ENCODE peak calls at places on chromosomes 7 and 10, in six cellular contexts. One of them, this sample, is unnamed.

GRCh38 chr10:124356706-124357582 is 61.8 kb downstream of the OAT start:
- DNase-seq in A172: no peak
- DNase-seq in heart left ventricle: no peak
- DNase-seq in HT-29: no peak
- DNase-seq in T follicular helper cell: no peak
- DNase-seq in NCI-H226: no peak
- DNase-seq in this sample: no peak

GRCh38 chr10:111999205-111999914 is 184.2 kb downstream of the GPAM start:
- DNase-seq in A172: no peak
- DNase-seq in heart left ventricle: no peak
- DNase-seq in HT-29: no peak
- DNase-seq in T follicular helper cell: no peak
- DNase-seq in NCI-H226: no peak
- DNase-seq in this sample: no peak

GRCh38 chr10:34384363-34384762 is 430.7 kb downstream of the PARD3 start:
- DNase-seq in A172: no peak
- DNase-seq in heart left ventricle: no peak
- DNase-seq in HT-29: no peak
- DNase-seq in T follicular helper cell: no peak
- DNase-seq in NCI-H226: no peak
- DNase-seq in this sample: no peak

GRCh38 chr7:157021893-157022680 is 11.6 kb upstream of the MNX1 start:
- DNase-seq in A172: no peak
- DNase-seq in heart left ventricle: no peak
- DNase-seq in HT-29: no peak
- DNase-seq in T follicular helper cell: no peak
- DNase-seq in NCI-H226: no peak
- DNase-seq in this sample: no peak

GRCh38 chr7:15561840-15562239 is at the start of gene AGMO:
- DNase-seq in A172: peak
- DNase-seq in heart left ventricle: peak
- DNase-seq in HT-29: peak
- DNase-seq in T follicular helper cell: no peak
- DNase-seq in NCI-H226: no peak
- DNase-seq in this sample: no peak

GRCh38 chr7:156389116-156389692 is 251.4 kb upstream of the RNF32 start:
- DNase-seq in A172: no peak
- DNase-seq in heart left ventricle: no peak
- DNase-seq in HT-29: no peak
- DNase-seq in T follicular helper cell: no peak
- DNase-seq in NCI-H226: no peak
- DNase-seq in this sample: no peak

GRCh38 chr10:77392851-77393250 is 244.8 kb downstream of the KCNMA1 start:
- DNase-seq in A172: peak
- DNase-seq in heart left ventricle: no peak
- DNase-seq in HT-29: no peak
- DNase-seq in T follicular helper cell: no peak
- DNase-seq in NCI-H226: peak
- DNase-seq in this sample: peak

GRCh38 chr10:92756233-92757065 is 66.7 kb downstream of the HHEX start:
- DNase-seq in A172: no peak
- DNase-seq in heart left ventricle: peak
- DNase-seq in HT-29: no peak
- DNase-seq in T follicular helper cell: no peak
- DNase-seq in NCI-H226: peak
- DNase-seq in this sample: no peak

GRCh38 chr7:958221-959200 is 4.0 kb upstream of the ADAP1 start:
- DNase-seq in A172: no peak
- DNase-seq in heart left ventricle: no peak
- DNase-seq in HT-29: no peak
- DNase-seq in T follicular helper cell: no peak
- DNase-seq in NCI-H226: no peak
- DNase-seq in this sample: no peak

GRCh38 chr7:130865408-130866236 is 131.6 kb upstream of the KLF14 start:
- DNase-seq in A172: peak
- DNase-seq in heart left ventricle: no peak
- DNase-seq in HT-29: no peak
- DNase-seq in T follicular helper cell: no peak
- DNase-seq in NCI-H226: peak
- DNase-seq in this sample: no peak

GRCh38 chr7:157673573-157673972 is 336.8 kb downstream of the DNAJB6 start:
- DNase-seq in A172: no peak
- DNase-seq in heart left ventricle: no peak
- DNase-seq in HT-29: no peak
- DNase-seq in T follicular helper cell: no peak
- DNase-seq in NCI-H226: no peak
- DNase-seq in this sample: no peak

GRCh38 chr7:55370001-55370400 is 4.9 kb downstream of the LANCL2 start:
- DNase-seq in A172: no peak
- DNase-seq in heart left ventricle: no peak
- DNase-seq in HT-29: no peak
- DNase-seq in T follicular helper cell: no peak
- DNase-seq in NCI-H226: no peak
- DNase-seq in this sample: no peak

GRCh38 chr10:12320892-12321291 is 28.5 kb upstream of the CAMK1D start:
- DNase-seq in A172: no peak
- DNase-seq in heart left ventricle: no peak
- DNase-seq in HT-29: no peak
- DNase-seq in T follicular helper cell: no peak
- DNase-seq in NCI-H226: no peak
- DNase-seq in this sample: no peak

GRCh38 chr7:136018104-136018503 is 40.9 kb upstream of the MTPN start:
- DNase-seq in A172: no peak
- DNase-seq in heart left ventricle: no peak
- DNase-seq in HT-29: no peak
- DNase-seq in T follicular helper cell: no peak
- DNase-seq in NCI-H226: no peak
- DNase-seq in this sample: no peak